ENCODE peak calls at places on chromosomes 1 and 21, in six cellular contexts. One of them, this sample, is unnamed.

GRCh38 chr1:217135569-217135915 is 412.3 kb upstream of the ESRRG start:
- DNase-seq in trophoblast cell: no peak
- DNase-seq in neural progenitor cell: peak
- DNase-seq in GM23248: peak
- DNase-seq in mesendoderm: peak
- DNase-seq in fibroblast of lung: peak
- DNase-seq in this sample: no peak

GRCh38 chr1:161090617-161091016 is 1.3 kb upstream of the NECTIN4 start:
- DNase-seq in trophoblast cell: no peak
- DNase-seq in neural progenitor cell: no peak
- DNase-seq in GM23248: no peak
- DNase-seq in mesendoderm: no peak
- DNase-seq in fibroblast of lung: no peak
- DNase-seq in this sample: no peak

GRCh38 chr21:40531016-40531415 is 315.9 kb downstream of the DSCAM start:
- DNase-seq in trophoblast cell: peak
- DNase-seq in neural progenitor cell: no peak
- DNase-seq in GM23248: no peak
- DNase-seq in mesendoderm: no peak
- DNase-seq in fibroblast of lung: no peak
- DNase-seq in this sample: no peak

GRCh38 chr1:86750076-86750475 is 45.7 kb downstream of the SH3GLB1 start:
- DNase-seq in trophoblast cell: no peak
- DNase-seq in neural progenitor cell: no peak
- DNase-seq in GM23248: peak
- DNase-seq in mesendoderm: no peak
- DNase-seq in fibroblast of lung: no peak
- DNase-seq in this sample: no peak

GRCh38 chr21:41767606-41768370 is 936 bp upstream of the RIPK4 start:
- DNase-seq in trophoblast cell: no peak
- DNase-seq in neural progenitor cell: peak
- DNase-seq in GM23248: peak
- DNase-seq in mesendoderm: no peak
- DNase-seq in fibroblast of lung: no peak
- DNase-seq in this sample: no peak

GRCh38 chr1:163824490-163824889 is 502.7 kb downstream of the NUF2 start:
- DNase-seq in trophoblast cell: peak
- DNase-seq in neural progenitor cell: no peak
- DNase-seq in GM23248: no peak
- DNase-seq in mesendoderm: peak
- DNase-seq in fibroblast of lung: peak
- DNase-seq in this sample: peak

GRCh38 chr1:223473576-223474344 is 80.5 kb downstream of the CCDC185 start:
- DNase-seq in trophoblast cell: peak
- DNase-seq in neural progenitor cell: no peak
- DNase-seq in GM23248: no peak
- DNase-seq in mesendoderm: no peak
- DNase-seq in fibroblast of lung: no peak
- DNase-seq in this sample: no peak

GRCh38 chr21:27569091-27569490 is 602.2 kb upstream of the ADAMTS5 start:
- DNase-seq in trophoblast cell: no peak
- DNase-seq in neural progenitor cell: no peak
- DNase-seq in GM23248: no peak
- DNase-seq in mesendoderm: no peak
- DNase-seq in fibroblast of lung: peak
- DNase-seq in this sample: no peak

GRCh38 chr21:42973309-42973990 is 912 bp upstream of the PKNOX1 start:
- DNase-seq in trophoblast cell: no peak
- DNase-seq in neural progenitor cell: no peak
- DNase-seq in GM23248: no peak
- DNase-seq in mesendoderm: no peak
- DNase-seq in fibroblast of lung: no peak
- DNase-seq in this sample: no peak

GRCh38 chr1:25773441-25774125 is 26.4 kb upstream of the SELENON start:
- DNase-seq in trophoblast cell: peak
- DNase-seq in neural progenitor cell: no peak
- DNase-seq in GM23248: peak
- DNase-seq in mesendoderm: peak
- DNase-seq in fibroblast of lung: no peak
- DNase-seq in this sample: no peak

GRCh38 chr1:196685506-196685905 is 33.7 kb downstream of the CFH start:
- DNase-seq in trophoblast cell: no peak
- DNase-seq in neural progenitor cell: no peak
- DNase-seq in GM23248: peak
- DNase-seq in mesendoderm: no peak
- DNase-seq in fibroblast of lung: no peak
- DNase-seq in this sample: no peak

GRCh38 chr1:58854576-58854975 is 70.7 kb upstream of the JUN start:
- DNase-seq in trophoblast cell: peak
- DNase-seq in neural progenitor cell: no peak
- DNase-seq in GM23248: no peak
- DNase-seq in mesendoderm: peak
- DNase-seq in fibroblast of lung: no peak
- DNase-seq in this sample: no peak

GRCh38 chr1:206555473-206555935 is 48.2 kb downstream of the RASSF5 start:
- DNase-seq in trophoblast cell: no peak
- DNase-seq in neural progenitor cell: peak
- DNase-seq in GM23248: peak
- DNase-seq in mesendoderm: no peak
- DNase-seq in fibroblast of lung: no peak
- DNase-seq in this sample: no peak

DNA sequence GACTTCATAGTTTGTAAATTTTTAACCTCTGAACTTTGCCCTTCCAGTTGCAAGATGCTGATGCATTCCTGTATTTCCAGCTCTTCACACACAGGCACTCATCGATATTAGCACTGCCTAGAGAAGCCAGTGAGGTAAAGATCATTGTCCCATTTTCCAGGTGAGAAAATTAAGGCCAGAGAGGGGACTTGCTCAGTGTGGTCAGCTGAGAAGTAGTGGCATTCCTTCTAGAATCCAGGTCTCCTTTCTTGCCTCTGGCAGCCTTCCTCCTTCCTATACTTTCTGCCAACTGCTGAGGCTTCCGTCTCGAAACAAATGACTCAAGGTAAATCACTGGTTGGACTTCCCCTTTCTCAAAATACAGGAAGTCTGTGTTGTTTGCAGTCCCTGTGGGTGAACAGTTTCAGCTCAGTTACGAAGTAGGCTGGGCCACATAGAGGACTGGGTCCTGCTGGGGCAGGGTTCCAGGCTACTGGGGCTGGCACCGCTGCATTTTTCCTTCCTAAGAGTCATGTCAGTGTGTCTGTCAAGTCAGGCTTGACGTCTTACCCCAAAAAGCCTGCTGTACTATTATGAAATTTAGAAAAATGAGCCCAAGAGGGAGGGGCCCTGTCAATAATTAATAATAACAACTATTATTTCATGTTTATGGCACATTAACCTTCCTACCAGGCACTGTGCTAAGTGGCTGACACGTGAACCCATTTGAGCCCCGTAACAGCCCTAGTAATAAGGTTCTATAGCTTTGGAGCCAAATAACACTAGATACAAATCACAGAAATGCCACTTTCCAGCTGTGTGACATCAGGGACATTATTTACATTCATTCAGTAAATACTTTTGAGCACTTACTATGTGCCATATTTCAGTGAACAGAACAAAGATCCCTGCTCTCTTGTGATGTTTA is 16.6 kb upstream of the RNF19B start:
- DNase-seq in trophoblast cell: peak
- DNase-seq in neural progenitor cell: no peak
- DNase-seq in GM23248: peak
- DNase-seq in mesendoderm: no peak
- DNase-seq in fibroblast of lung: peak
- DNase-seq in this sample: peak
- H3K9ac ChIP-seq in trophoblast cell: no peak
- H3K9ac ChIP-seq in neural progenitor cell: no peak
- H3K9ac ChIP-seq in GM23248: peak
- H3K9ac ChIP-seq in mesendoderm: no peak
- H3K9ac ChIP-seq in fibroblast of lung: no peak
- H3K9ac ChIP-seq in this sample: peak

GRCh38 chr1:27774654-27775053 is 1.6 kb downstream of the STX12 start:
- DNase-seq in trophoblast cell: no peak
- DNase-seq in neural progenitor cell: no peak
- DNase-seq in GM23248: no peak
- DNase-seq in mesendoderm: no peak
- DNase-seq in fibroblast of lung: no peak
- DNase-seq in this sample: no peak
- H3K9ac ChIP-seq in trophoblast cell: no peak
- H3K9ac ChIP-seq in neural progenitor cell: no peak
- H3K9ac ChIP-seq in GM23248: peak
- H3K9ac ChIP-seq in mesendoderm: no peak
- H3K9ac ChIP-seq in fibroblast of lung: no peak
- H3K9ac ChIP-seq in this sample: no peak

GRCh38 chr1:110462093-110462492 is 11.1 kb downstream of the PROK1 start:
- DNase-seq in trophoblast cell: no peak
- DNase-seq in neural progenitor cell: no peak
- DNase-seq in GM23248: no peak
- DNase-seq in mesendoderm: no peak
- DNase-seq in fibroblast of lung: no peak
- DNase-seq in this sample: no peak

GRCh38 chr1:110462964-110463363 is 12.0 kb downstream of the PROK1 start:
- DNase-seq in trophoblast cell: no peak
- DNase-seq in neural progenitor cell: no peak
- DNase-seq in GM23248: peak
- DNase-seq in mesendoderm: no peak
- DNase-seq in fibroblast of lung: peak
- DNase-seq in this sample: no peak

GRCh38 chr1:110457206-110457605 is 6.3 kb downstream of the PROK1 start:
- DNase-seq in trophoblast cell: no peak
- DNase-seq in neural progenitor cell: no peak
- DNase-seq in GM23248: no peak
- DNase-seq in mesendoderm: no peak
- DNase-seq in fibroblast of lung: no peak
- DNase-seq in this sample: no peak

GRCh38 chr1:110463695-110464094 is 12.7 kb downstream of the PROK1 start:
- DNase-seq in trophoblast cell: no peak
- DNase-seq in neural progenitor cell: no peak
- DNase-seq in GM23248: peak
- DNase-seq in mesendoderm: no peak
- DNase-seq in fibroblast of lung: no peak
- DNase-seq in this sample: no peak

DNA sequence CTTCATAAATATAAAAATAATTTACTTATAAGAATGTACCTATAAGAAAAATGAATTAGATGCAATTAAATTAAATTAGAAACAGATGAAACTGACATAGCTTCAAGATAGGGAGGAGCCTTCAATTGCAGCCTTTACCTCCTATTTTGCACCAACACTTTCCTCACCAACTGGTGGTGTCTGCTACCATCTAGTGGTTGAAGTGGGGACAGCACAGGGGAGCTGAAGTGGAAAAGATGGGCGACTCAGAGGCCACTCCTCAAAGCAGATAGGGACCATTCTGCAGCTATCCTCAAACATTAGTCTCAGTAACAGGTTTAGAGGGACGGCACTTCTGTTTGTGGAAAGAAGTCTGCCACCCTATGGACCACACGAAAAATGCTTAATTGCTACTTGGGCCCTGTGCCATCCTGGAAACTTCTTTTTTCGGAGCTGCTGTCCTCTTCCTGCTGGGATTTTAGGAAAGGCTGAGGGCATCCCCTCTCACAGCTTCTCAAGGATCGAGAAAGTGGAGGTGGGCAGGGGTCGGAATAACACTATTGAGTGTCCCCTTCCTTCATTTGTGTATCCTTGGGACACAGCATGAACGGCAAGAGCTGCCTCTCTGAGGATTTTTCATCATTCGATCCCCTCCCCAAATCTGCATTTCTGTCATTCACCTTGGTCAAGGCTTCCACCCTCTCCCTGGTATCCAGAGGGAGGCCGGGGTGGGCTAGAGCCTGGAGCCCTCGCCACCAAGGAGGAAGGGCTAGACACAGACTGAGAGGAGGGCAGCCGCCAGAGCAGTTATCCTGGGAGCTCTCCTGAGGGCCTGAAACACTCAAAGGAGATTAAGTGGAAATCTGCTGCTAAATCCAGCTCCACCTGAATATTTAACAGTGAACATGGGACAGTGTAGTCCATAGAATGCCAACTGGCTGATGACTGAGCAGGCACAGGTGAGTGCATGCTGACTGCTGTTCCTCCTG is 9.6 kb downstream of the PROK1 start:
- DNase-seq in trophoblast cell: peak
- DNase-seq in neural progenitor cell: peak
- DNase-seq in GM23248: peak
- DNase-seq in mesendoderm: peak
- DNase-seq in fibroblast of lung: peak
- DNase-seq in this sample: peak
- H3K9ac ChIP-seq in trophoblast cell: no peak
- H3K9ac ChIP-seq in neural progenitor cell: no peak
- H3K9ac ChIP-seq in GM23248: no peak
- H3K9ac ChIP-seq in mesendoderm: no peak
- H3K9ac ChIP-seq in fibroblast of lung: no peak
- H3K9ac ChIP-seq in this sample: no peak

GRCh38 chr1:178064191-178064821 is 29.6 kb upstream of the RASAL2 start:
- DNase-seq in trophoblast cell: no peak
- DNase-seq in neural progenitor cell: no peak
- DNase-seq in GM23248: no peak
- DNase-seq in mesendoderm: no peak
- DNase-seq in fibroblast of lung: no peak
- DNase-seq in this sample: no peak

GRCh38 chr1:178061632-178062031 is 32.3 kb upstream of the RASAL2 start:
- DNase-seq in trophoblast cell: no peak
- DNase-seq in neural progenitor cell: no peak
- DNase-seq in GM23248: no peak
- DNase-seq in mesendoderm: no peak
- DNase-seq in fibroblast of lung: no peak
- DNase-seq in this sample: no peak

GRCh38 chr1:178057131-178057765 is 36.7 kb upstream of the RASAL2 start:
- DNase-seq in trophoblast cell: peak
- DNase-seq in neural progenitor cell: no peak
- DNase-seq in GM23248: peak
- DNase-seq in mesendoderm: peak
- DNase-seq in fibroblast of lung: no peak
- DNase-seq in this sample: no peak

GRCh38 chr1:178057863-178058576 is 35.9 kb upstream of the RASAL2 start:
- DNase-seq in trophoblast cell: peak
- DNase-seq in neural progenitor cell: peak
- DNase-seq in GM23248: peak
- DNase-seq in mesendoderm: peak
- DNase-seq in fibroblast of lung: peak
- DNase-seq in this sample: no peak

DNA sequence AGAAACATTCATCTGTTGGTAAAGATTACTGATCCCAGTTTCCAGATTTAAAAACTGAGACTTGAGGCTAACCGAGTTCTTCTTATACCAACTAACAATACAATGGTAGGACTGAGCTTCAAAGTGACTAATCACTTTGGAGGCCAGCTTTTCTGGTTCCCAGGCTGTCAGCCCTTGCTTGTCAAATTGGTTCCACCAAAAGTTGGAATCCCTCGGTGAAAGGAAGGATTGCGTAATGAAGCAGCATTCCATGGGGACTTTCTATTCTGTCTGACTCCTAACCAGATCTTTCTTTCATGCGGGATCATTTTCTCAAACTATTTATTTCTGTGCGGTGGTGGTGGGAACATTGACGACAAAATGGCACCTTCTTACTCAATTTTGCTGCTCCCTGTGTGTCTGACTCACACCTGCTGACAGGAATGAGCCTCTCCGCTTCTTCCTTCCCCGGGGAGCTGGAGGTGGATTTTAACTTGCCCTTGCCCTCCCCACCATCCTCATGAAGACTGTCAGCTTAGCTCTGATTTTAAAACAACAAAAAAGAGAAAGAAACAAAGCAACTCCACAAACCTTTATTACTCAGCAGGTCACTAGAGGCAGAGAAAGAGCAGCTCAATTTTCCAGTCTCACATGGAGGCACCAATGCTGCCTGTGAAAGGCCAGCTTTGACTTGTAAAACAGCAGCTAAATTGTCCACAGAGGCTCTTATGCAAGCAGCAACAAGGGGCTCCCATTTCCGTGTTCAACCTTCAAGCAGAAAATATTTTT is 32.9 kb upstream of the RASAL2 start:
- DNase-seq in trophoblast cell: peak
- DNase-seq in neural progenitor cell: peak
- DNase-seq in GM23248: peak
- DNase-seq in mesendoderm: peak
- DNase-seq in fibroblast of lung: peak
- DNase-seq in this sample: peak
- H3K9ac ChIP-seq in trophoblast cell: no peak
- H3K9ac ChIP-seq in neural progenitor cell: no peak
- H3K9ac ChIP-seq in GM23248: peak
- H3K9ac ChIP-seq in mesendoderm: no peak
- H3K9ac ChIP-seq in fibroblast of lung: no peak
- H3K9ac ChIP-seq in this sample: no peak